ENCODE peak calls at places on chromosome 3, in nine cellular contexts. N, I, E, H, M, P, C, Q and B are unnamed samples.

GRCh38 chr3:106332884-106333283 is 464.1 kb upstream of the CBLB start:
- DNase-seq in N (no peak), I (no peak), E (peak; percentile 13), H (no peak), M (no peak), P (no peak), C (peak; percentile 56), Q (peak; percentile 93), B (no peak)

GRCh38 chr3:37676885-37677284 is 184.8 kb upstream of the CTDSPL start:
- DNase-seq in N (no peak), I (no peak), E (no peak), H (no peak), M (no peak), P (no peak), C (no peak), Q (no peak), B (no peak)

GRCh38 chr3:49625971-49626640 is 48.0 kb upstream of the APEH start:
- DNase-seq in N (no peak), I (no peak), E (no peak), H (no peak), M (no peak), P (no peak), C (no peak), Q (no peak), B (no peak)

GRCh38 chr3:128358156-128358895 is 108.4 kb downstream of the DNAJB8 start:
- DNase-seq in N (no peak), I (no peak), E (no peak), H (no peak), M (peak; percentile 21), P (no peak), C (no peak), Q (no peak), B (no peak)

GRCh38 chr3:138303474-138303873 is 26.2 kb downstream of the NME9 start:
- DNase-seq in N (no peak), I (no peak), E (no peak), H (no peak), M (no peak), P (no peak), C (no peak), Q (no peak), B (no peak)

GRCh38 chr3:88744896-88745295 is 362.5 kb upstream of the EPHA3 start:
- DNase-seq in N (no peak), I (no peak), E (no peak), H (no peak), M (no peak), P (no peak), C (no peak), Q (no peak), B (no peak)

GRCh38 chr3:179882322-179882721 is 154.4 kb downstream of the PEX5L start:
- DNase-seq in N (no peak), I (no peak), E (no peak), H (no peak), M (no peak), P (no peak), C (peak; percentile 59), Q (no peak), B (no peak)

GRCh38 chr3:148648685-148649352 is 48.9 kb upstream of the AGTR1 start:
- DNase-seq in N (no peak), I (no peak), E (no peak), H (no peak), M (no peak), P (peak; percentile 35), C (no peak), Q (no peak), B (peak; percentile 10)

GRCh38 chr3:15097889-15098288 is 1.1 kb downstream of the RBSN start:
- DNase-seq in N (no peak), I (no peak), E (no peak), H (no peak), M (no peak), P (no peak), C (no peak), Q (no peak), B (no peak)

GRCh38 chr3:129323651-129324294 is 45.1 kb downstream of the HMCES start:
- DNase-seq in N (no peak), I (no peak), E (no peak), H (no peak), M (peak; percentile 38), P (no peak), C (peak; percentile 51), Q (no peak), B (no peak)